ENCODE peak calls at places on chromosomes 4 and X, in nine cellular contexts. G is heart left ventricle; I is neural crest cell; L is T-helper 1 cell; D is bronchial epithelial cell; B is tibial nerve; W is naive thymus-derived CD4-positive, alpha-beta T cell; M is HFFc6; K is adipocyte. X is an unnamed sample.

GRCh38 chrX:54248309-54248708 is 65.3 kb upstream of the FAM120C start:
- DNase-seq in G (no peak), I (no peak), L (no peak), D (peak), B (no peak), W (peak), M (peak), K (peak), X (no peak)

GRCh38 chrX:34379891-34380290 is 247.8 kb upstream of the FAM47A start:
- DNase-seq in G (no peak), I (no peak), L (no peak), D (no peak), B (no peak), W (no peak), M (peak), K (peak), X (no peak)

GRCh38 chrX:135213200-135213844 is 38.5 kb upstream of the ETDA start:
- DNase-seq in G (no peak), I (no peak), L (no peak), D (no peak), B (no peak), W (no peak), M (no peak), K (no peak), X (no peak)

GRCh38 chr4:100106982-100107381 is 83.3 kb downstream of the DDIT4L start:
- DNase-seq in G (no peak), I (no peak), L (no peak), D (no peak), B (no peak), W (no peak), M (no peak), K (no peak), X (no peak)

GRCh38 chr4:51831133-51831532 is 11.8 kb upstream of the DCUN1D4 start:
- DNase-seq in G (peak), I (peak), L (peak), D (peak), B (peak), W (peak), M (peak), K (peak), X (peak)

GRCh38 chr4:56298210-56298609 is 89.1 kb downstream of the AASDH start:
- DNase-seq in G (no peak), I (no peak), L (no peak), D (no peak), B (no peak), W (no peak), M (no peak), K (no peak), X (no peak)

GRCh38 chr4:6965329-6965728 is 55.7 kb downstream of the TBC1D14 start:
- DNase-seq in G (no peak), I (no peak), L (no peak), D (no peak), B (no peak), W (no peak), M (no peak), K (no peak), X (no peak)

GRCh38 chr4:183182873-183183725 is 84.0 kb downstream of the WWC2 start:
- DNase-seq in G (peak), I (no peak), L (peak), D (peak), B (peak), W (no peak), M (peak), K (peak), X (peak)

GRCh38 chr4:13516315-13516860 is 27.9 kb downstream of the NKX3-2 start:
- DNase-seq in G (no peak), I (no peak), L (no peak), D (no peak), B (no peak), W (no peak), M (no peak), K (no peak), X (no peak)

GRCh38 chr4:116942315-116942714 is 143.1 kb downstream of the TRAM1L1 start:
- DNase-seq in G (no peak), I (no peak), L (no peak), D (no peak), B (no peak), W (no peak), M (no peak), K (no peak), X (no peak)

GRCh38 chrX:38036471-38036870 is 30.1 kb downstream of the SYTL5 start:
- DNase-seq in G (no peak), I (no peak), L (no peak), D (no peak), B (no peak), W (no peak), M (no peak), K (no peak), X (no peak)

GRCh38 chr4:155419266-155419665 is 42.5 kb upstream of the MAP9 start:
- DNase-seq in G (no peak), I (no peak), L (no peak), D (peak), B (no peak), W (no peak), M (no peak), K (peak), X (no peak)

GRCh38 chrX:152821145-152821765 is 9.3 kb downstream of the CETN2 start:
- DNase-seq in G (no peak), I (peak), L (no peak), D (peak), B (no peak), W (no peak), M (peak), K (peak), X (peak)

GRCh38 chr4:40321671-40322131 is 13.4 kb upstream of the CHRNA9 start:
- DNase-seq in G (no peak), I (no peak), L (no peak), D (peak), B (no peak), W (no peak), M (peak), K (peak), X (no peak)

GRCh38 chr4:67624939-67625338 is 66.4 kb downstream of the STAP1 start:
- DNase-seq in G (no peak), I (no peak), L (no peak), D (no peak), B (no peak), W (no peak), M (no peak), K (no peak), X (no peak)

GRCh38 chrX:9466115-9466495 is 1.2 kb downstream of the TBL1X start:
- DNase-seq in G (peak), I (peak), L (no peak), D (no peak), B (peak), W (no peak), M (no peak), K (peak), X (peak)

GRCh38 chrX:96538104-96538725 is 146.4 kb upstream of the DIAPH2 start:
- DNase-seq in G (no peak), I (no peak), L (no peak), D (no peak), B (no peak), W (no peak), M (no peak), K (no peak), X (no peak)

GRCh38 chrX:39907964-39908616 is 189.7 kb downstream of the BCOR start:
- DNase-seq in G (peak), I (no peak), L (no peak), D (peak), B (peak), W (no peak), M (peak), K (peak), X (no peak)

GRCh38 chr4:72295966-72296557 is 264.3 kb downstream of the NPFFR2 start:
- DNase-seq in G (no peak), I (no peak), L (no peak), D (peak), B (no peak), W (no peak), M (peak), K (peak), X (peak)

GRCh38 chr4:1374706-1375045 is 27.7 kb downstream of the UVSSA start:
- DNase-seq in G (no peak), I (no peak), L (no peak), D (no peak), B (no peak), W (no peak), M (no peak), K (no peak), X (no peak)

GRCh38 chrX:21838937-21839333 is 482 bp upstream of the MBTPS2 start:
- DNase-seq in G (no peak), I (no peak), L (no peak), D (peak), B (no peak), W (no peak), M (no peak), K (peak), X (no peak)

GRCh38 chr4:2837110-2837903 is 6.3 kb upstream of the ADD1 start:
- DNase-seq in G (no peak), I (no peak), L (no peak), D (no peak), B (no peak), W (no peak), M (no peak), K (no peak), X (no peak)

GRCh38 chr4:6268650-6269399 is 825 bp upstream of the WFS1 start:
- DNase-seq in G (no peak), I (no peak), L (no peak), D (no peak), B (no peak), W (no peak), M (no peak), K (no peak), X (no peak)

GRCh38 chrX:12949205-12949926 is 25.5 kb upstream of the TMSB4X start:
- DNase-seq in G (no peak), I (no peak), L (no peak), D (no peak), B (no peak), W (no peak), M (peak), K (peak), X (no peak)